ENCODE peak calls at places on chromosomes 12 and 14, in four cellular contexts. R is GM13976, K is fibroblast of lung, F is GM20000. L is an unnamed sample.

GRCh38 chr12:79687711-79688270 is 3.0 kb downstream of the PAWR start:
- DNase-seq in R (no peak), K (no peak), F (no peak), L (no peak)

GRCh38 chr12:105696-106095 is 39.1 kb downstream of the IQSEC3 start:
- DNase-seq in R (no peak), K (no peak), F (no peak), L (no peak)

GRCh38 chr12:95605087-95605486 is 53.8 kb upstream of the USP44 start:
- DNase-seq in R (no peak), K (peak), F (no peak), L (no peak)

GRCh38 chr12:91926810-91927209 is 218.8 kb downstream of the BTG1 start:
- DNase-seq in R (no peak), K (peak), F (no peak), L (no peak)

GRCh38 chr12:113955109-113955970 is 10.8 kb downstream of the RBM19 start:
- DNase-seq in R (no peak), K (no peak), F (no peak), L (no peak)

GRCh38 chr14:96573473-96574100 is 71.4 kb downstream of the PAPOLA start:
- DNase-seq in R (no peak), K (no peak), F (no peak), L (no peak)

GRCh38 chr12:47808574-47809380 is 10.9 kb downstream of the HDAC7 start:
- DNase-seq in R (no peak), K (no peak), F (no peak), L (no peak)

GRCh38 chr14:66508846-66509621 is 1.1 kb downstream of the GPHN start:
- DNase-seq in R (peak), K (peak), F (peak), L (no peak)

GRCh38 chr14:68937790-68938514 is 41.1 kb downstream of the ACTN1 start:
- DNase-seq in R (no peak), K (peak), F (no peak), L (no peak)

GRCh38 chr12:30970559-30971202 is 44.1 kb downstream of the TSPAN11 start:
- DNase-seq in R (no peak), K (no peak), F (no peak), L (peak)

GRCh38 chr14:23000860-23001259 is 9.1 kb downstream of the C14orf93 start:
- DNase-seq in R (no peak), K (no peak), F (no peak), L (no peak)

GRCh38 chr12:57558864-57559263 is 9.0 kb downstream of the KIF5A start:
- DNase-seq in R (no peak), K (no peak), F (no peak), L (no peak)

GRCh38 chr12:42475055-42475454 is 114.5 kb downstream of the PRICKLE1 start:
- DNase-seq in R (no peak), K (no peak), F (no peak), L (no peak)

GRCh38 chr12:11885261-11886038 is 185.3 kb upstream of the BCL2L14 start:
- DNase-seq in R (no peak), K (peak), F (no peak), L (no peak)

DNA sequence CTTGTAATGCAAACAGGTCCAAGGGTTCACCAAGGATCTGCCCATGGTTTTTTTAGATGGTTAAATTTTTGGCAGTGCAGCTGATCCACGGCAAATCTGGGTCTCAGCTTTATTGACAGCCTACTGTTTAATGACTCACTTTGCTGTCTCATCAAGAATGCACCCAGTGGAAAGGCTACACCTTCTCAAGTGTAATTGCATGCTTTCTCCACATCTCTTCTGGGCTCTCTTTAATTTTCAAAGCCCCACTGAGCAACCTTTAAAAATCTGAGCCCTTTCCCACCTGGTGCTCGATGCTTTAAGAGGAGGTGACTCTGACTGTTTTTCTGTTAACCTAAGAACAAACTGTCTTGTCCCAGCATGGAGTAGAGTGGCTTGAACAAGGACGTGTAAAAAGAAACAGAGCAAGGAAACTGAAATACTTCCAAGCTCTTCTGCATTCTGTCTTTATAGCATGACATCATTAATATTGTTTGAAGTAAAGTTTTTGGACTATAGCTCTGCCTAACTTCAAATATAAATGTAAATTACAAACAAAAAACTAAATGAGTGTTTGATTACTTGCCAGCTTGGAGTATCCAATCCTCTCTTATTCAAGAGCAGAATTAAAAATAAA is 214.2 kb upstream of the KRR1 start:
- DNase-seq in R (no peak), K (no peak), F (no peak), L (no peak)
- TF ChIP-seq CTCF in R (no peak), K (peak), F (no peak), L (no peak)

DNA sequence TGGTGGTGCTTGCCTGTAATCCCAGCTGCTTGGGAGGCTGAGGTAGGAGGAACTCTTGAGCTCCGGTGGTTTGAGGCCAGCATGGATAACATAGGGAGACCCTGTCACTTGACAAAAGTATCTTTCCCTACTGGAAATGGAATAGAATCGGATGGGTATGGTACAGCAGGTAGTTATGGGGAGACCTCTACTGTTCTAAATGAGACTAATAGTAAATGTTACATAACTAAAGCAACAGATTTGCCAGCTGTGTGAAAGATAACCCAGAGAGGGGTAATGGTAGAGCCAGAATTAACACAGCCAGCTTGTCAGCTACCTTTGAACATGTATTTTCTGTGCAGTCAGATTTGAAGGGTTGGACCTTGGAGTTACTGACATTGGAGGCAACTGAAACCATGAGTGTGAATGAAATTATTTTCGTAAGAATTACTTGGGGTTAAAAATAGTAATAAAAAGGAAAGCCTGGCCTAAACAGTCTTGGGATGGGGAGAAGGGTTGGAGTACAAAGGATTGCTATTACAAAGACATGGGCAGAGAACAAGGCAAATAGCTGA is 21.7 kb upstream of the NUP107 start:
- DNase-seq in R (no peak), K (no peak), F (no peak), L (no peak)
- TF ChIP-seq CTCF in R (no peak), K (no peak), F (no peak), L (no peak)

GRCh38 chr14:64801046-64801445 is 78.7 kb downstream of the SPTB start:
- DNase-seq in R (no peak), K (no peak), F (no peak), L (no peak)

GRCh38 chr14:64800000-64800399 is 79.7 kb downstream of the SPTB start:
- DNase-seq in R (no peak), K (peak), F (no peak), L (no peak)

GRCh38 chr14:64801800-64802199 is 77.9 kb downstream of the SPTB start:
- DNase-seq in R (peak), K (no peak), F (peak), L (no peak)

GRCh38 chr14:64796369-64796768 is 83.3 kb downstream of the SPTB start:
- DNase-seq in R (no peak), K (no peak), F (no peak), L (no peak)

DNA sequence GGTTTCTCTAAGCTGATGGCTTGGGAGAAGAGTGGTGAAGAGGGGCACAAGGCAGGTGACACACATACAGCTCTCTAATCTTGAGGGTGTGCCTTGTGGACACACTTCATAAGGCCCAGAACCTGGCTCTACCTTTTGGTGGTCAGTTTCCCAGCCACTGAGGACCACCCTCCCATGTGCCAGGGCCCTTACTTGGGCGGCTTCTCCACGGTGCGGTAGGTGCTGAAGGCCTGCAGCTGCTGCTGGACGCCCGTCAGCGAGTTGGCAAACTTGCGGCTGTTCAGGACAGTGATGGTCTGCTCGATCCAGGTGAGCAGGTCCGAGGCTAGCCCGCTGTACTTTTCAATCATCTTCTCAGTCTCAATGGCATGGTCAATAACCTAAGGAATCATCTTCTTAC is 80.2 kb downstream of the SPTB start:
- DNase-seq in R (no peak), K (no peak), F (no peak), L (no peak)
- TF ChIP-seq CTCF in R (no peak), K (no peak), F (no peak), L (no peak)

GRCh38 chr14:57533214-57533613 is 39.6 kb upstream of the CCDC198 start:
- DNase-seq in R (no peak), K (peak), F (peak), L (no peak)
- TF ChIP-seq CTCF in R (no peak), K (peak), F (peak), L (peak)

GRCh38 chr12:59030415-59030814 is 110.1 kb upstream of the LRIG3 start:
- DNase-seq in R (no peak), K (no peak), F (no peak), L (no peak)

GRCh38 chr12:59036973-59037807 is 116.9 kb upstream of the LRIG3 start:
- DNase-seq in R (no peak), K (no peak), F (no peak), L (no peak)

GRCh38 chr12:59036341-59036740 is 116.0 kb upstream of the LRIG3 start:
- DNase-seq in R (no peak), K (no peak), F (no peak), L (no peak)

GRCh38 chr12:59027199-59027598 is 106.9 kb upstream of the LRIG3 start:
- DNase-seq in R (no peak), K (no peak), F (no peak), L (no peak)

GRCh38 chr12:59031313-59031712 is 111.0 kb upstream of the LRIG3 start:
- DNase-seq in R (no peak), K (no peak), F (no peak), L (no peak)
- TF ChIP-seq CTCF in R (no peak), K (no peak), F (no peak), L (no peak)